ENCODE peak calls at places on chromosome 5, in eight cellular contexts. O, S, B, N, F, U, X and T are unnamed samples.

GRCh38 chr5:98770911-98771322 is 2.5 kb upstream of the RGMB start:
- DNase-seq in O (no peak), S (peak), B (no peak), N (peak), F (no peak), U (no peak), X (no peak), T (no peak)

GRCh38 chr5:55597014-55597981 is 62.5 kb upstream of the PLPP1 start:
- DNase-seq in O (no peak), S (peak), B (no peak), N (no peak), F (no peak), U (no peak), X (no peak), T (no peak)

GRCh38 chr5:132758406-132758805 is 11.2 kb downstream of the CCNI2 start:
- DNase-seq in O (no peak), S (no peak), B (no peak), N (no peak), F (no peak), U (no peak), X (no peak), T (no peak)

GRCh38 chr5:14762568-14763216 is 98.2 kb downstream of the OTULIN start:
- DNase-seq in O (no peak), S (no peak), B (no peak), N (no peak), F (no peak), U (no peak), X (no peak), T (no peak)

GRCh38 chr5:88660947-88661869 is 221.8 kb downstream of the MEF2C start:
- DNase-seq in O (peak), S (peak), B (no peak), N (peak), F (peak), U (no peak), X (no peak), T (no peak)

GRCh38 chr5:52684056-52684455 is 103.7 kb upstream of the ITGA1 start:
- DNase-seq in O (no peak), S (no peak), B (no peak), N (no peak), F (no peak), U (no peak), X (no peak), T (no peak)

GRCh38 chr5:59712836-59713487 is 180.6 kb downstream of the PDE4D start:
- DNase-seq in O (peak), S (peak), B (no peak), N (no peak), F (peak), U (no peak), X (no peak), T (no peak)

GRCh38 chr5:36596756-36597155 is 9.7 kb upstream of the SLC1A3 start:
- DNase-seq in O (no peak), S (no peak), B (no peak), N (no peak), F (peak), U (no peak), X (no peak), T (no peak)

GRCh38 chr5:55816342-55816741 is 34.8 kb upstream of the IL31RA start:
- DNase-seq in O (no peak), S (peak), B (no peak), N (no peak), F (no peak), U (no peak), X (no peak), T (no peak)

GRCh38 chr5:143550985-143551630 is 147.6 kb upstream of the NR3C1 start:
- DNase-seq in O (no peak), S (no peak), B (no peak), N (no peak), F (no peak), U (no peak), X (no peak), T (no peak)

GRCh38 chr5:76477061-76477460 is 74.0 kb downstream of the IQGAP2 start:
- DNase-seq in O (no peak), S (no peak), B (no peak), N (no peak), F (no peak), U (no peak), X (no peak), T (no peak)

GRCh38 chr5:173496883-173497255 is 119.6 kb downstream of the BOD1 start:
- DNase-seq in O (no peak), S (no peak), B (no peak), N (no peak), F (no peak), U (no peak), X (no peak), T (no peak)

GRCh38 chr5:173498871-173499470 is 117.5 kb downstream of the BOD1 start:
- DNase-seq in O (no peak), S (no peak), B (no peak), N (no peak), F (peak), U (peak), X (no peak), T (no peak)

GRCh38 chr5:173498286-173498685 is 118.2 kb downstream of the BOD1 start:
- DNase-seq in O (no peak), S (no peak), B (no peak), N (no peak), F (no peak), U (no peak), X (no peak), T (no peak)

GRCh38 chr5:173496129-173496882 is 120.1 kb downstream of the BOD1 start:
- DNase-seq in O (no peak), S (no peak), B (no peak), N (no peak), F (no peak), U (no peak), X (no peak), T (no peak)

DNA sequence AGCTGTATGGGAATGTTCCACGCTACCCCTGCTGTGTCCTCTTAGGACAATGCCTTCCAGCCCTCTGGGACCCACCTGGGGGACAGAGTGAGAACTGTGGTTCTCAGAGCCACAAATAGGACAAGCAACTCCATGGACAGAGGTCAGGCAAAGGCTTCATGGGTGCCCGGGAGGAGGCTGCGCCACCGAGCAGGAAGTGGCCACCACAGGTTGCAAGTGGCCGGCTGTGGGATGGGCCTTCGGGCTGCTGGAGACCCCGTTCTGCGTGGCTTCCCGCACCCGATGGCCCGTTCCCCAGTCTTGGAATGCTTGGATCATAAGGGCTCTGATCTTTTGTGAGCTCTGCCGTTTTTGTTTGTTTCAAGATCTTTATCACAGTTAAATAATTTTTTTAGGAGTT is 118.8 kb downstream of the BOD1 start:
- DNase-seq in O (peak), S (no peak), B (no peak), N (no peak), F (no peak), U (no peak), X (no peak), T (no peak)
- H3K27ac ChIP-seq in O (no peak), S (no peak), B (no peak), N (no peak), F (no peak), U (no peak), X (no peak), T (no peak)

GRCh38 chr5:137201876-137202275 is 297.2 kb downstream of the SPOCK1 start:
- DNase-seq in O (no peak), S (peak), B (no peak), N (no peak), F (peak), U (no peak), X (no peak), T (no peak)
- TF ChIP-seq REST in O (no peak), S (no peak), B (no peak), N (no peak), F (no peak), U (no peak), X (no peak), T (no peak)

GRCh38 chr5:173707392-173707791 is 90.9 kb upstream of the BOD1 start:
- DNase-seq in O (no peak), S (no peak), B (no peak), N (peak), F (no peak), U (no peak), X (no peak), T (no peak)
- H3K27ac ChIP-seq in O (no peak), S (no peak), B (no peak), N (no peak), F (no peak), U (no peak), X (no peak), T (no peak)

GRCh38 chr5:26487553-26487952 is 550.8 kb downstream of the CDH9 start:
- DNase-seq in O (no peak), S (no peak), B (no peak), N (no peak), F (peak), U (no peak), X (no peak), T (no peak)

GRCh38 chr5:26482076-26482816 is 556.1 kb downstream of the CDH9 start:
- DNase-seq in O (no peak), S (no peak), B (no peak), N (no peak), F (no peak), U (no peak), X (no peak), T (peak)

GRCh38 chr5:26486631-26487030 is 551.8 kb downstream of the CDH9 start:
- DNase-seq in O (no peak), S (no peak), B (no peak), N (no peak), F (no peak), U (no peak), X (no peak), T (no peak)

GRCh38 chr5:26482817-26483375 is 555.5 kb downstream of the CDH9 start:
- DNase-seq in O (peak), S (peak), B (peak), N (peak), F (peak), U (peak), X (no peak), T (peak)
- TF ChIP-seq REST in O (no peak), S (no peak), B (no peak), N (no peak), F (no peak), U (no peak), X (no peak), T (no peak)